ENCODE peak calls at places on chromosomes 7 and 10, in nine cellular contexts. I is stimulated activated CD4-positive, alpha-beta T cell treated with anti-CD3 and anti-CD28 coated beads, Interleukin-1b, Interleukin-23, amount 100 ng/mL, for 1 hour; V is HT1080; N is B cell; S is effector CD4-positive, alpha-beta T cell; F is NCI-H2029 treated with DMSO at 0.1 percent for 48 hours; G is omental fat pad; P is myocyte; M is SW480. B is an unnamed sample.

GRCh38 chr7:129785457-129786178 is 167.1 kb downstream of the UBE2H start:
- DNase-seq in I (no peak), V (no peak), N (peak; percentile 70), S (no peak), F (no peak), G (no peak), P (no peak), M (no peak), B (no peak)

GRCh38 chr10:91163709-91164474 is 56.6 kb upstream of the PCGF5 start:
- DNase-seq in I (peak; percentile 25), V (peak; percentile 62), N (peak; percentile 86), S (peak; percentile 67), F (no peak), G (peak; percentile 83), P (peak; percentile 67), M (peak; percentile 78), B (peak; percentile 67)

GRCh38 chr7:102042016-102042656 is 224.7 kb downstream of the CUX1 start:
- DNase-seq in I (no peak), V (peak; percentile 82), N (no peak), S (no peak), F (no peak), G (no peak), P (peak; percentile 26), M (peak; percentile 79), B (peak; percentile 79)

GRCh38 chr7:127628445-127628844 is 10.5 kb upstream of the PAX4 start:
- DNase-seq in I (no peak), V (no peak), N (no peak), S (no peak), F (no peak), G (no peak), P (no peak), M (no peak), B (no peak)

GRCh38 chr10:125020871-125021270 is 78.9 kb downstream of the ZRANB1 start:
- DNase-seq in I (no peak), V (no peak), N (no peak), S (no peak), F (no peak), G (no peak), P (no peak), M (no peak), B (no peak)

GRCh38 chr10:78752251-78752650 is 316.5 kb upstream of the ZMIZ1 start:
- DNase-seq in I (no peak), V (peak; percentile 26), N (no peak), S (no peak), F (no peak), G (no peak), P (no peak), M (no peak), B (no peak)

GRCh38 chr10:71266147-71266917 is 52.7 kb upstream of the SLC29A3 start:
- DNase-seq in I (no peak), V (no peak), N (no peak), S (no peak), F (no peak), G (no peak), P (peak; percentile 54), M (peak; percentile 86), B (no peak)

GRCh38 chr10:73759512-73760115 is 15.4 kb downstream of the SEC24C start:
- DNase-seq in I (no peak), V (no peak), N (no peak), S (peak; percentile 61), F (peak; percentile 42), G (no peak), P (peak; percentile 80), M (peak; percentile 93), B (no peak)

GRCh38 chr7:112204072-112204775 is 2.0 kb downstream of the DOCK4 start:
- DNase-seq in I (no peak), V (peak; percentile 54), N (no peak), S (no peak), F (peak; percentile 23), G (no peak), P (peak; percentile 25), M (peak; percentile 36), B (no peak)

GRCh38 chr10:127402596-127403409 is 146.3 kb upstream of the NPS start:
- DNase-seq in I (no peak), V (no peak), N (no peak), S (no peak), F (no peak), G (no peak), P (no peak), M (no peak), B (no peak)

GRCh38 chr10:129870926-129871660 is 93.0 kb downstream of the EBF3 start:
- DNase-seq in I (no peak), V (no peak), N (no peak), S (no peak), F (no peak), G (no peak), P (no peak), M (no peak), B (no peak)

GRCh38 chr7:97623333-97623732 is 108.6 kb upstream of the TAC1 start:
- DNase-seq in I (no peak), V (no peak), N (no peak), S (no peak), F (no peak), G (no peak), P (no peak), M (no peak), B (no peak)

GRCh38 chr7:47721670-47722069 is 139.8 kb upstream of the TNS3 start:
- DNase-seq in I (no peak), V (no peak), N (no peak), S (no peak), F (no peak), G (no peak), P (no peak), M (no peak), B (no peak)

GRCh38 chr10:113142601-113143000 is 192.6 kb downstream of the TCF7L2 start:
- DNase-seq in I (no peak), V (no peak), N (no peak), S (no peak), F (no peak), G (no peak), P (no peak), M (no peak), B (no peak)

GRCh38 chr7:85685901-85686300 is 499.0 kb upstream of the SEMA3D start:
- DNase-seq in I (no peak), V (peak; percentile 76), N (no peak), S (no peak), F (no peak), G (no peak), P (no peak), M (no peak), B (no peak)

GRCh38 chr7:78939669-78940068 is 513.8 kb downstream of the MAGI2 start:
- DNase-seq in I (no peak), V (no peak), N (no peak), S (no peak), F (peak; percentile 65), G (no peak), P (no peak), M (no peak), B (no peak)

GRCh38 chr10:100998183-100998990 is 1.2 kb upstream of the LZTS2 start:
- DNase-seq in I (peak; percentile 28), V (peak; percentile 79), N (peak; percentile 89), S (peak; percentile 55), F (peak; percentile 31), G (no peak), P (no peak), M (peak; percentile 71), B (peak; percentile 69)

GRCh38 chr7:73515184-73515583 is 6.9 kb downstream of the BAZ1B start:
- DNase-seq in I (no peak), V (no peak), N (no peak), S (no peak), F (no peak), G (no peak), P (no peak), M (no peak), B (no peak)

GRCh38 chr7:95427914-95428516 is 6.8 kb downstream of the PON2 start:
- DNase-seq in I (no peak), V (no peak), N (no peak), S (no peak), F (no peak), G (no peak), P (no peak), M (no peak), B (no peak)

GRCh38 chr7:90622670-90623069 is 26.5 kb downstream of the CDK14 start:
- DNase-seq in I (no peak), V (no peak), N (no peak), S (no peak), F (no peak), G (no peak), P (no peak), M (no peak), B (no peak)

GRCh38 chr7:79268730-79269129 is 184.7 kb downstream of the MAGI2 start:
- DNase-seq in I (no peak), V (no peak), N (no peak), S (no peak), F (no peak), G (no peak), P (no peak), M (no peak), B (no peak)

GRCh38 chr7:45384499-45384898 is 189.7 kb upstream of the ADCY1 start:
- DNase-seq in I (no peak), V (peak; percentile 58), N (no peak), S (no peak), F (no peak), G (no peak), P (no peak), M (peak; percentile 21), B (no peak)

GRCh38 chr10:9175200-9175599 is 1120.7 kb downstream of the GATA3 start:
- DNase-seq in I (no peak), V (peak; percentile 41), N (no peak), S (no peak), F (no peak), G (no peak), P (no peak), M (no peak), B (no peak)

GRCh38 chr10:79156334-79157274 is 87.8 kb downstream of the ZMIZ1 start:
- DNase-seq in I (no peak), V (no peak), N (no peak), S (no peak), F (no peak), G (no peak), P (no peak), M (no peak), B (no peak)

GRCh38 chr10:97011397-97011796 is 174.4 kb downstream of the SLIT1 start:
- DNase-seq in I (no peak), V (no peak), N (no peak), S (no peak), F (no peak), G (no peak), P (no peak), M (no peak), B (no peak)

GRCh38 chr7:43085017-43085416 is 27.4 kb upstream of the HECW1 start:
- DNase-seq in I (no peak), V (no peak), N (no peak), S (no peak), F (no peak), G (no peak), P (no peak), M (no peak), B (no peak)

GRCh38 chr7:155951554-155952158 is 139.4 kb upstream of the SHH start:
- DNase-seq in I (no peak), V (peak; percentile 98), N (no peak), S (no peak), F (no peak), G (no peak), P (peak; percentile 100), M (peak; percentile 96), B (peak; percentile 97)

GRCh38 chr10:113736576-113736975 is 14.9 kb upstream of the PLEKHS1 start:
- DNase-seq in I (no peak), V (no peak), N (no peak), S (no peak), F (no peak), G (no peak), P (no peak), M (no peak), B (no peak)

GRCh38 chr10:17059197-17059688 is 70.4 kb downstream of the CUBN start:
- DNase-seq in I (no peak), V (peak; percentile 83), N (no peak), S (no peak), F (no peak), G (no peak), P (peak; percentile 55), M (peak; percentile 39), B (peak; percentile 81)

B was measured in RCC 7860.